ENCODE peak calls at places on chromosomes 12 and 14, in five cellular contexts. One of them, this sample, is unnamed.

GRCh38 chr14:56796259-56796658 is 14.0 kb downstream of the OTX2 start:
- DNase-seq in testis: no peak
- DNase-seq in CD8-positive, alpha-beta memory T cell: no peak
- DNase-seq in GM23248: no peak
- DNase-seq in naive thymus-derived CD4-positive, alpha-beta T cell: no peak
- DNase-seq in this sample: no peak

GRCh38 chr14:33030406-33030805 is 91.7 kb downstream of the NPAS3 start:
- DNase-seq in testis: no peak
- DNase-seq in CD8-positive, alpha-beta memory T cell: no peak
- DNase-seq in GM23248: no peak
- DNase-seq in naive thymus-derived CD4-positive, alpha-beta T cell: no peak
- DNase-seq in this sample: no peak

GRCh38 chr14:85061256-85061655 is 468.7 kb upstream of the FLRT2 start:
- DNase-seq in testis: no peak
- DNase-seq in CD8-positive, alpha-beta memory T cell: no peak
- DNase-seq in GM23248: no peak
- DNase-seq in naive thymus-derived CD4-positive, alpha-beta T cell: no peak
- DNase-seq in this sample: no peak

GRCh38 chr14:36591482-36591881 is 9.1 kb upstream of the NKX2-8 start:
- DNase-seq in testis: no peak
- DNase-seq in CD8-positive, alpha-beta memory T cell: no peak
- DNase-seq in GM23248: no peak
- DNase-seq in naive thymus-derived CD4-positive, alpha-beta T cell: no peak
- DNase-seq in this sample: no peak

GRCh38 chr14:100402631-100403030 is 79.5 kb downstream of the SLC25A47 start:
- DNase-seq in testis: no peak
- DNase-seq in CD8-positive, alpha-beta memory T cell: no peak
- DNase-seq in GM23248: peak; percentile 29
- DNase-seq in naive thymus-derived CD4-positive, alpha-beta T cell: no peak
- DNase-seq in this sample: no peak

GRCh38 chr12:122871851-122872785 is 23.8 kb downstream of the VPS37B start:
- DNase-seq in testis: peak; percentile 70
- DNase-seq in CD8-positive, alpha-beta memory T cell: peak; percentile 53
- DNase-seq in GM23248: peak; percentile 90
- DNase-seq in naive thymus-derived CD4-positive, alpha-beta T cell: no peak
- DNase-seq in this sample: peak; percentile 85

GRCh38 chr12:115852054-115852453 is 425.4 kb downstream of the MED13L start:
- DNase-seq in testis: no peak
- DNase-seq in CD8-positive, alpha-beta memory T cell: no peak
- DNase-seq in GM23248: no peak
- DNase-seq in naive thymus-derived CD4-positive, alpha-beta T cell: no peak
- DNase-seq in this sample: no peak

GRCh38 chr14:61460853-61461611 is 139.7 kb downstream of the PRKCH start:
- DNase-seq in testis: peak; percentile 63
- DNase-seq in CD8-positive, alpha-beta memory T cell: peak; percentile 75
- DNase-seq in GM23248: peak; percentile 29
- DNase-seq in naive thymus-derived CD4-positive, alpha-beta T cell: no peak
- DNase-seq in this sample: no peak

GRCh38 chr12:42696424-42697149 is 107.0 kb upstream of the PRICKLE1 start:
- DNase-seq in testis: peak; percentile 61
- DNase-seq in CD8-positive, alpha-beta memory T cell: no peak
- DNase-seq in GM23248: peak; percentile 64
- DNase-seq in naive thymus-derived CD4-positive, alpha-beta T cell: no peak
- DNase-seq in this sample: peak; percentile 38

GRCh38 chr14:102117852-102118251 is 21.8 kb upstream of the WDR20 start:
- DNase-seq in testis: no peak
- DNase-seq in CD8-positive, alpha-beta memory T cell: no peak
- DNase-seq in GM23248: no peak
- DNase-seq in naive thymus-derived CD4-positive, alpha-beta T cell: no peak
- DNase-seq in this sample: no peak

GRCh38 chr12:11795910-11796459 is 146.5 kb downstream of the ETV6 start:
- DNase-seq in testis: no peak
- DNase-seq in CD8-positive, alpha-beta memory T cell: no peak
- DNase-seq in GM23248: peak; percentile 38
- DNase-seq in naive thymus-derived CD4-positive, alpha-beta T cell: no peak
- DNase-seq in this sample: no peak
- H3K4me1 ChIP-seq in testis: peaks cover 24% of the 10 kb centered on the region
- H3K4me1 ChIP-seq in CD8-positive, alpha-beta memory T cell: peaks cover 15% of the 10 kb centered on the region
- H3K4me1 ChIP-seq in GM23248: peaks cover 42% of the 10 kb centered on the region
- H3K4me1 ChIP-seq in naive thymus-derived CD4-positive, alpha-beta T cell: no peaks in the 10 kb centered on the region
- H3K4me1 ChIP-seq in this sample: peaks cover 69% of the 10 kb centered on the region

GRCh38 chr14:64464695-64465094 is 604 bp upstream of the AKAP5 start:
- DNase-seq in testis: no peak
- DNase-seq in CD8-positive, alpha-beta memory T cell: no peak
- DNase-seq in GM23248: no peak
- DNase-seq in naive thymus-derived CD4-positive, alpha-beta T cell: no peak
- DNase-seq in this sample: no peak
- H3K4me3 ChIP-seq in testis: peak overlapping the region; percentile 73
- H3K4me3 ChIP-seq in CD8-positive, alpha-beta memory T cell: peak overlapping the region; percentile 38
- H3K4me3 ChIP-seq in GM23248: peak overlapping the region; percentile 79
- H3K4me3 ChIP-seq in naive thymus-derived CD4-positive, alpha-beta T cell: peak overlapping the region; percentile 66
- H3K4me3 ChIP-seq in this sample: peak overlapping the region; percentile 70

DNA sequence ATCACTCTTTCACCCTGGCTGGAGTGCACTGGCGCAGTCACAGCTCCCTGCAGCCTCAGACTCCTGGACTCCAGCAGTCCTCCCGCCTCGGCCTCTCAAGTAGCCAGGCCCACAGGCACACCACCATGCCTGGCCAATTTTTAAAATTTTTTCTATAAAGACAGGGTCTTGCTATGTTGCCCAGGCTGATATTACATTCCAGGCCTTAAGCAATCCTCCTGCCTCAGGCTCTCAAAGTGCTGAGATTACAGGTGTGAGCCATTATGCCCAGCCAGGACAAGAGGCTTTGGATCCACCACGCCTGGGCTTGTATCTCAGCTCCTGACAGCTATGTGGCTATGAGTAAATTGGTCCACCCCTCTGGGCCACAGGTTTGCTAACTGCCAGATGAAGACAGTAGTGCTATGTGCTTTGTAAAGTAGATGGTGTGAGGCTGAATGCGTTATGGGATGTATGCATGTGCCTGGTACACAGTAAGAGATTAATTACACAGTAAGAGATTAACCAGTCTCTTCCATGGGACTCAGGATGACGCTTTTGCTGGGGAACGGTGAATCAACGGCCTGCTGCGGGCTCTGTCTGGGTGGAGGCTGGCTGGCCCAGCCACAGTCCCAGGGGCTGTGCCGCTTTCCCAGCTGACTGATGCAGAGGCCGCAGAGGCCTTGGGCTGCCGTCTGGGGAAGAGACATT is 53.3 kb upstream of the NCOR2 start:
- DNase-seq in testis: no peak
- DNase-seq in CD8-positive, alpha-beta memory T cell: no peak
- DNase-seq in GM23248: peak; percentile 96
- DNase-seq in naive thymus-derived CD4-positive, alpha-beta T cell: no peak
- DNase-seq in this sample: no peak
- H3K27me3 ChIP-seq in testis: no peaks in the 10 kb centered on the region
- H3K27me3 ChIP-seq in CD8-positive, alpha-beta memory T cell: no peaks in the 10 kb centered on the region
- H3K27me3 ChIP-seq in GM23248: no peaks in the 10 kb centered on the region
- H3K27me3 ChIP-seq in naive thymus-derived CD4-positive, alpha-beta T cell: no peaks in the 10 kb centered on the region
- H3K27me3 ChIP-seq in this sample: no peaks in the 10 kb centered on the region

GRCh38 chr12:79527498-79527897 is 163.3 kb downstream of the PAWR start:
- DNase-seq in testis: no peak
- DNase-seq in CD8-positive, alpha-beta memory T cell: no peak
- DNase-seq in GM23248: peak; percentile 51
- DNase-seq in naive thymus-derived CD4-positive, alpha-beta T cell: no peak
- DNase-seq in this sample: no peak

GRCh38 chr12:79535751-79536150 is 155.0 kb downstream of the PAWR start:
- DNase-seq in testis: no peak
- DNase-seq in CD8-positive, alpha-beta memory T cell: no peak
- DNase-seq in GM23248: no peak
- DNase-seq in naive thymus-derived CD4-positive, alpha-beta T cell: no peak
- DNase-seq in this sample: no peak

GRCh38 chr12:79534029-79534867 is 156.5 kb downstream of the PAWR start:
- DNase-seq in testis: no peak
- DNase-seq in CD8-positive, alpha-beta memory T cell: no peak
- DNase-seq in GM23248: no peak
- DNase-seq in naive thymus-derived CD4-positive, alpha-beta T cell: no peak
- DNase-seq in this sample: no peak

GRCh38 chr12:79531547-79531946 is 159.2 kb downstream of the PAWR start:
- DNase-seq in testis: no peak
- DNase-seq in CD8-positive, alpha-beta memory T cell: no peak
- DNase-seq in GM23248: no peak
- DNase-seq in naive thymus-derived CD4-positive, alpha-beta T cell: no peak
- DNase-seq in this sample: no peak
- H3K4me1 ChIP-seq in testis: no peaks in the 10 kb centered on the region
- H3K4me1 ChIP-seq in CD8-positive, alpha-beta memory T cell: no peaks in the 10 kb centered on the region
- H3K4me1 ChIP-seq in GM23248: peaks cover 21% of the 10 kb centered on the region
- H3K4me1 ChIP-seq in naive thymus-derived CD4-positive, alpha-beta T cell: no peaks in the 10 kb centered on the region
- H3K4me1 ChIP-seq in this sample: no peaks in the 10 kb centered on the region

GRCh38 chr12:9669019-9669326 is 540 bp upstream of the CLEC2D start:
- DNase-seq in testis: no peak
- DNase-seq in CD8-positive, alpha-beta memory T cell: no peak
- DNase-seq in GM23248: no peak
- DNase-seq in naive thymus-derived CD4-positive, alpha-beta T cell: no peak
- DNase-seq in this sample: no peak
- H3K4me3 ChIP-seq in testis: no peak overlapping the region
- H3K4me3 ChIP-seq in CD8-positive, alpha-beta memory T cell: peak overlapping the region; percentile 66
- H3K4me3 ChIP-seq in GM23248: no peak overlapping the region
- H3K4me3 ChIP-seq in naive thymus-derived CD4-positive, alpha-beta T cell: peak overlapping the region; percentile 24
- H3K4me3 ChIP-seq in this sample: no peak overlapping the region

DNA sequence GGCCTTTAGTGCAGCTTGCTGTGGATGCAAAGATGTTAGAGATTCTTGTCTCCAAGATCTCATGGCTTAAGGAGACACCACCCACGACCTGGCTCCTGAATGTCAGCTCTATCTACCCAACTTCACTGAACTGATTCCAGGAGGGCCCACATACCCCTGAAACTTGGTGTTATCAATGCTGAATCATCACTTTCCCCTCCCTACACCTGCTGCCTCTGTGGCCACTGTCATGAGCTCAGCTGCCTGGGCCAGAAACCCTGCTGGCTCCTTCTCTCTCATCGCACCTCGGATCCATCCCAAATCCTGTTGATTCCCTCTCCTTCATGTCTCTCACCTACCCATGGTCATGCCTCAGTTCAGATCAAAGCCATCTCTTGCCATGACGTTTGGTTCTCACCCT is 15.1 kb upstream of the LHX5 start:
- DNase-seq in testis: no peak
- DNase-seq in CD8-positive, alpha-beta memory T cell: no peak
- DNase-seq in GM23248: no peak
- DNase-seq in naive thymus-derived CD4-positive, alpha-beta T cell: no peak
- DNase-seq in this sample: no peak
- H3K27me3 ChIP-seq in testis: no peaks in the 10 kb centered on the region
- H3K27me3 ChIP-seq in CD8-positive, alpha-beta memory T cell: no peaks in the 10 kb centered on the region
- H3K27me3 ChIP-seq in GM23248: no peaks in the 10 kb centered on the region
- H3K27me3 ChIP-seq in naive thymus-derived CD4-positive, alpha-beta T cell: no peaks in the 10 kb centered on the region
- H3K27me3 ChIP-seq in this sample: peaks cover 81% of the 10 kb centered on the region

GRCh38 chr12:124549629-124550028 is 17.8 kb downstream of the NCOR2 start:
- DNase-seq in testis: no peak
- DNase-seq in CD8-positive, alpha-beta memory T cell: no peak
- DNase-seq in GM23248: no peak
- DNase-seq in naive thymus-derived CD4-positive, alpha-beta T cell: no peak
- DNase-seq in this sample: no peak

GRCh38 chr12:124548854-124549378 is 18.5 kb downstream of the NCOR2 start:
- DNase-seq in testis: peak; percentile 86
- DNase-seq in CD8-positive, alpha-beta memory T cell: no peak
- DNase-seq in GM23248: peak; percentile 90
- DNase-seq in naive thymus-derived CD4-positive, alpha-beta T cell: no peak
- DNase-seq in this sample: peak; percentile 77

GRCh38 chr12:124545508-124546418 is 21.6 kb downstream of the NCOR2 start:
- DNase-seq in testis: no peak
- DNase-seq in CD8-positive, alpha-beta memory T cell: no peak
- DNase-seq in GM23248: peak; percentile 51
- DNase-seq in naive thymus-derived CD4-positive, alpha-beta T cell: no peak
- DNase-seq in this sample: no peak

GRCh38 chr12:124544983-124545382 is 22.4 kb downstream of the NCOR2 start:
- DNase-seq in testis: no peak
- DNase-seq in CD8-positive, alpha-beta memory T cell: no peak
- DNase-seq in GM23248: no peak
- DNase-seq in naive thymus-derived CD4-positive, alpha-beta T cell: no peak
- DNase-seq in this sample: no peak

GRCh38 chr12:124547626-124548025 is 19.8 kb downstream of the NCOR2 start:
- DNase-seq in testis: no peak
- DNase-seq in CD8-positive, alpha-beta memory T cell: no peak
- DNase-seq in GM23248: no peak
- DNase-seq in naive thymus-derived CD4-positive, alpha-beta T cell: no peak
- DNase-seq in this sample: no peak
- H3K4me1 ChIP-seq in testis: peaks cover 86% of the 10 kb centered on the region
- H3K4me1 ChIP-seq in CD8-positive, alpha-beta memory T cell: peaks cover 47% of the 10 kb centered on the region
- H3K4me1 ChIP-seq in GM23248: peaks cover 39% of the 10 kb centered on the region
- H3K4me1 ChIP-seq in naive thymus-derived CD4-positive, alpha-beta T cell: peaks cover 21% of the 10 kb centered on the region
- H3K4me1 ChIP-seq in this sample: peaks cover 64% of the 10 kb centered on the region

GRCh38 chr14:22837750-22838538 is 1.6 kb downstream of the MMP14 start:
- DNase-seq in testis: peak; percentile 62
- DNase-seq in CD8-positive, alpha-beta memory T cell: no peak
- DNase-seq in GM23248: peak; percentile 74
- DNase-seq in naive thymus-derived CD4-positive, alpha-beta T cell: no peak
- DNase-seq in this sample: no peak

GRCh38 chr14:22837059-22837749 is 819 bp downstream of the MMP14 start:
- DNase-seq in testis: peak; percentile 64
- DNase-seq in CD8-positive, alpha-beta memory T cell: no peak
- DNase-seq in GM23248: peak; percentile 81
- DNase-seq in naive thymus-derived CD4-positive, alpha-beta T cell: peak; percentile 37
- DNase-seq in this sample: peak; percentile 44

GRCh38 chr14:22835505-22835904 is 880 bp upstream of the MMP14 start:
- DNase-seq in testis: no peak
- DNase-seq in CD8-positive, alpha-beta memory T cell: no peak
- DNase-seq in GM23248: no peak
- DNase-seq in naive thymus-derived CD4-positive, alpha-beta T cell: no peak
- DNase-seq in this sample: no peak

GRCh38 chr14:22838631-22839041 is 2.3 kb downstream of the MMP14 start:
- DNase-seq in testis: no peak
- DNase-seq in CD8-positive, alpha-beta memory T cell: no peak
- DNase-seq in GM23248: peak; percentile 79
- DNase-seq in naive thymus-derived CD4-positive, alpha-beta T cell: no peak
- DNase-seq in this sample: no peak

GRCh38 chr14:22836301-22837058 is at the start of gene MMP14:
- DNase-seq in testis: peak; percentile 79
- DNase-seq in CD8-positive, alpha-beta memory T cell: no peak
- DNase-seq in GM23248: peak; percentile 94
- DNase-seq in naive thymus-derived CD4-positive, alpha-beta T cell: no peak
- DNase-seq in this sample: peak; percentile 77
- H3K4me3 ChIP-seq in testis: peak within 1 kb of the TSS; percentile 69
- H3K4me3 ChIP-seq in CD8-positive, alpha-beta memory T cell: peak within 1 kb of the TSS; percentile 53
- H3K4me3 ChIP-seq in GM23248: peak within 1 kb of the TSS; percentile 88
- H3K4me3 ChIP-seq in naive thymus-derived CD4-positive, alpha-beta T cell: peak within 1 kb of the TSS; percentile 56
- H3K4me3 ChIP-seq in this sample: peak within 1 kb of the TSS; percentile 78

GRCh38 chr12:201361-201760 is 12.6 kb downstream of the SLC6A12 start:
- DNase-seq in testis: no peak
- DNase-seq in CD8-positive, alpha-beta memory T cell: no peak
- DNase-seq in GM23248: no peak
- DNase-seq in naive thymus-derived CD4-positive, alpha-beta T cell: no peak
- DNase-seq in this sample: no peak

GRCh38 chr12:197347-197746 is 16.6 kb downstream of the SLC6A12 start:
- DNase-seq in testis: no peak
- DNase-seq in CD8-positive, alpha-beta memory T cell: no peak
- DNase-seq in GM23248: no peak
- DNase-seq in naive thymus-derived CD4-positive, alpha-beta T cell: no peak
- DNase-seq in this sample: peak; percentile 8

GRCh38 chr12:196436-196835 is 17.5 kb downstream of the SLC6A12 start:
- DNase-seq in testis: no peak
- DNase-seq in CD8-positive, alpha-beta memory T cell: no peak
- DNase-seq in GM23248: no peak
- DNase-seq in naive thymus-derived CD4-positive, alpha-beta T cell: no peak
- DNase-seq in this sample: no peak

GRCh38 chr12:197911-198695 is 15.9 kb downstream of the SLC6A12 start:
- DNase-seq in testis: no peak
- DNase-seq in CD8-positive, alpha-beta memory T cell: no peak
- DNase-seq in GM23248: no peak
- DNase-seq in naive thymus-derived CD4-positive, alpha-beta T cell: no peak
- DNase-seq in this sample: peak; percentile 64

GRCh38 chr12:198708-199107 is 15.2 kb downstream of the SLC6A12 start:
- DNase-seq in testis: no peak
- DNase-seq in CD8-positive, alpha-beta memory T cell: no peak
- DNase-seq in GM23248: no peak
- DNase-seq in naive thymus-derived CD4-positive, alpha-beta T cell: no peak
- DNase-seq in this sample: peak; percentile 41
- H3K27me3 ChIP-seq in testis: no peaks in the 10 kb centered on the region
- H3K27me3 ChIP-seq in CD8-positive, alpha-beta memory T cell: no peaks in the 10 kb centered on the region
- H3K27me3 ChIP-seq in GM23248: peaks cover 33% of the 10 kb centered on the region
- H3K27me3 ChIP-seq in naive thymus-derived CD4-positive, alpha-beta T cell: no peaks in the 10 kb centered on the region
- H3K27me3 ChIP-seq in this sample: peaks cover under 1% of the 10 kb centered on the region